ENCODE peak calls at places on chromosomes 12 and 14, in seven cellular contexts. T is T-cell; N is dorsolateral prefrontal cortex; F is NCI-H748 treated with DMSO at 0.1 percent for 48 hours; W is NCI-H446; J is activated naive CD8-positive, alpha-beta T cell treated with anti-CD3 and anti-CD28 coated beads, Interleukin-2, amount 50 U/mL, for 24 hours; X is Daoy. H is an unnamed sample.

GRCh38 chr14:55129428-55130193 is 559 bp downstream of the LGALS3 start:
- DNase-seq in T (peak), N (no peak), F (no peak), W (no peak), J (peak), X (peak), H (no peak)

GRCh38 chr12:108568653-108569154 is 6.3 kb downstream of the ISCU start:
- DNase-seq in T (peak), N (no peak), F (no peak), W (no peak), J (peak), X (no peak), H (peak)

GRCh38 chr14:32336702-32337101 is 7.6 kb downstream of the AKAP6 start:
- DNase-seq in T (no peak), N (no peak), F (no peak), W (no peak), J (no peak), X (no peak), H (no peak)

GRCh38 chr14:57498035-57498434 is 4.4 kb upstream of the CCDC198 start:
- DNase-seq in T (no peak), N (no peak), F (no peak), W (no peak), J (no peak), X (no peak), H (no peak)

GRCh38 chr12:130879212-130879686 is 7.4 kb downstream of the RAN start:
- DNase-seq in T (no peak), N (no peak), F (no peak), W (no peak), J (no peak), X (peak), H (peak)

GRCh38 chr14:79745046-79745445 is 466.3 kb downstream of the DIO2 start:
- DNase-seq in T (no peak), N (no peak), F (no peak), W (no peak), J (no peak), X (no peak), H (no peak)

GRCh38 chr12:114443607-114444421 is 37.9 kb upstream of the TBX5 start:
- DNase-seq in T (no peak), N (no peak), F (no peak), W (no peak), J (no peak), X (no peak), H (no peak)

GRCh38 chr14:99733551-99734405 is 49.7 kb downstream of the CYP46A1 start:
- DNase-seq in T (no peak), N (peak), F (no peak), W (no peak), J (no peak), X (peak), H (no peak)

GRCh38 chr12:95083938-95084337 is 10.5 kb upstream of the NR2C1 start:
- DNase-seq in T (no peak), N (no peak), F (no peak), W (no peak), J (no peak), X (peak), H (no peak)

GRCh38 chr12:128727999-128728398 is 95.8 kb downstream of the SLC15A4 start:
- DNase-seq in T (no peak), N (no peak), F (no peak), W (no peak), J (no peak), X (peak), H (no peak)

GRCh38 chr12:58750484-58750883 is 169.8 kb downstream of the LRIG3 start:
- DNase-seq in T (no peak), N (no peak), F (no peak), W (no peak), J (no peak), X (peak), H (no peak)

H was measured in DMS79 treated with DMSO at 0.1 percent for 48 hours.